ENCODE peak calls at places on chromosomes 7 and 10, in seven cellular contexts. D, X, A, M, Z, J and G are unnamed samples.

GRCh38 chr7:125651823-125652528 is 722.4 kb upstream of the POT1 start:
- DNase-seq in D (no peak), X (no peak), A (no peak), M (no peak), Z (no peak), J (no peak), G (no peak)

GRCh38 chr7:10476642-10477041 is 497.0 kb upstream of the PHF14 start:
- DNase-seq in D (no peak), X (no peak), A (no peak), M (no peak), Z (no peak), J (no peak), G (no peak)

GRCh38 chr7:35570926-35571325 is 124.0 kb downstream of the HERPUD2 start:
- DNase-seq in D (no peak), X (no peak), A (no peak), M (no peak), Z (no peak), J (no peak), G (no peak)

GRCh38 chr10:114359041-114359952 is 45.0 kb downstream of the AFAP1L2 start:
- DNase-seq in D (no peak), X (no peak), A (no peak), M (no peak), Z (no peak), J (no peak), G (no peak)

GRCh38 chr10:71060636-71061426 is 151.5 kb upstream of the UNC5B start:
- DNase-seq in D (no peak), X (no peak), A (no peak), M (no peak), Z (no peak), J (no peak), G (no peak)

GRCh38 chr7:137539111-137539715 is 195.7 kb upstream of the PTN start:
- DNase-seq in D (no peak), X (no peak), A (peak; percentile 15), M (no peak), Z (no peak), J (no peak), G (no peak)

GRCh38 chr7:150974468-150975391 is 3.4 kb downstream of the KCNH2 start:
- DNase-seq in D (peak; percentile 92), X (peak; percentile 79), A (no peak), M (no peak), Z (peak; percentile 64), J (peak; percentile 93), G (peak; percentile 81)

GRCh38 chr7:24968165-24968564 is 11.8 kb downstream of the OSBPL3 start:
- DNase-seq in D (no peak), X (no peak), A (no peak), M (no peak), Z (no peak), J (no peak), G (no peak)

GRCh38 chr10:5565671-5566581 is 41.2 kb downstream of the CALML3 start:
- DNase-seq in D (no peak), X (peak; percentile 66), A (no peak), M (no peak), Z (no peak), J (no peak), G (no peak)

GRCh38 chr7:122885583-122886356 is 490 bp downstream of the CADPS2 start:
- DNase-seq in D (peak; percentile 83), X (peak; percentile 21), A (peak; percentile 44), M (no peak), Z (no peak), J (peak; percentile 85), G (no peak)

GRCh38 chr7:125383324-125383723 is 453.7 kb upstream of the POT1 start:
- DNase-seq in D (no peak), X (no peak), A (no peak), M (no peak), Z (no peak), J (no peak), G (no peak)

GRCh38 chr7:19101911-19102310 is 15.5 kb downstream of the TWIST1 start:
- DNase-seq in D (no peak), X (no peak), A (no peak), M (no peak), Z (no peak), J (no peak), G (no peak)

GRCh38 chr10:13953371-13953770 is 366.6 kb downstream of the PRPF18 start:
- DNase-seq in D (no peak), X (no peak), A (no peak), M (no peak), Z (no peak), J (no peak), G (no peak)

GRCh38 chr10:120453886-120454285 is 3.1 kb upstream of the PLPP4 start:
- DNase-seq in D (no peak), X (no peak), A (no peak), M (no peak), Z (no peak), J (no peak), G (no peak)

GRCh38 chr10:89283174-89283987 is 18.5 kb upstream of the IFIT2 start:
- DNase-seq in D (peak; percentile 74), X (no peak), A (no peak), M (no peak), Z (no peak), J (no peak), G (no peak)

GRCh38 chr7:47293884-47294568 is 287.9 kb downstream of the TNS3 start:
- DNase-seq in D (no peak), X (no peak), A (no peak), M (no peak), Z (no peak), J (no peak), G (no peak)

GRCh38 chr7:8284606-8285005 is 22.6 kb upstream of the ICA1 start:
- DNase-seq in D (peak; percentile 57), X (no peak), A (no peak), M (no peak), Z (no peak), J (peak; percentile 64), G (no peak)

GRCh38 chr10:112950714-112951348 is 784 bp downstream of the TCF7L2 start:
- DNase-seq in D (peak; percentile 42), X (no peak), A (no peak), M (no peak), Z (peak; percentile 9), J (peak; percentile 18), G (peak; percentile 5)

GRCh38 chr10:71957546-71958275 is 6.5 kb upstream of the CHST3 start:
- DNase-seq in D (peak; percentile 1), X (no peak), A (no peak), M (no peak), Z (no peak), J (no peak), G (no peak)

GRCh38 chr7:114548081-114548480 is 133.5 kb downstream of the FOXP2 start:
- DNase-seq in D (no peak), X (no peak), A (no peak), M (no peak), Z (no peak), J (no peak), G (no peak)

GRCh38 chr7:30893357-30893756 is 18.3 kb upstream of the AQP1 start:
- DNase-seq in D (no peak), X (no peak), A (no peak), M (no peak), Z (no peak), J (no peak), G (no peak)